ENCODE peak calls at places on chromosomes 2 and 18, in ten cellular contexts. O, X, Z, T, C, A, Q, S, V and D are unnamed samples.

GRCh38 chr2:95326433-95327140 is 29.4 kb downstream of the KCNIP3 start:
- DNase-seq in Q (no peak), C (no peak), S (no peak), X (no peak), O (no peak), T (no peak), V (no peak), Z (peak), A (no peak), D (no peak)

GRCh38 chr2:128716371-128716770 is 397.7 kb upstream of the HS6ST1 start:
- DNase-seq in V (no peak), C (no peak), Q (no peak), S (no peak), A (no peak), O (no peak), X (no peak), T (peak), Z (no peak), D (no peak)

GRCh38 chr18:48724939-48725338 is 186.1 kb downstream of the CTIF start:
- DNase-seq in V (no peak), X (no peak), A (no peak), S (no peak), O (no peak), T (no peak), C (no peak), Q (no peak), Z (no peak), D (no peak)

GRCh38 chr2:128754246-128754724 is 435.6 kb upstream of the HS6ST1 start:
- DNase-seq in A (no peak), X (peak), O (peak), C (no peak), T (peak), Z (no peak), S (peak), V (peak), Q (no peak), D (no peak)

GRCh38 chr2:241863021-241863954 is 4.6 kb upstream of the PDCD1 start:
- DNase-seq in C (no peak), V (peak), A (no peak), O (peak), Z (no peak), T (no peak), X (no peak), S (peak), Q (no peak), D (no peak)

GRCh38 chr2:127086800-127087737 is 19.9 kb downstream of the BIN1 start:
- DNase-seq in Z (peak), V (peak), S (peak), O (peak), C (peak), Q (peak), T (peak), X (peak), A (peak), D (peak)

GRCh38 chr2:70549962-70550361 is 3.7 kb downstream of the TGFA start:
- DNase-seq in C (no peak), V (no peak), O (no peak), T (no peak), Q (no peak), A (no peak), Z (no peak), S (no peak), X (no peak), D (no peak)

GRCh38 chr2:54944724-54945326 is 105.4 kb downstream of the RTN4 start:
- DNase-seq in X (no peak), V (no peak), S (no peak), O (no peak), A (no peak), T (no peak), Q (no peak), C (no peak), Z (no peak), D (no peak)

GRCh38 chr2:161570424-161571050 is 53.7 kb upstream of the SLC4A10 start:
- DNase-seq in Z (no peak), T (no peak), Q (no peak), X (no peak), V (no peak), O (no peak), S (no peak), C (peak), A (no peak), D (no peak)

GRCh38 chr2:156590313-156590712 is 154.1 kb downstream of the GPD2 start:
- DNase-seq in Z (no peak), O (no peak), A (no peak), S (no peak), V (no peak), X (no peak), C (no peak), T (no peak), Q (no peak), D (no peak)

GRCh38 chr2:45963816-45964215 is 312.3 kb downstream of the PRKCE start:
- DNase-seq in Z (no peak), S (no peak), X (no peak), A (no peak), Q (no peak), C (no peak), T (peak), O (no peak), V (no peak), D (no peak)

GRCh38 chr2:214069254-214069653 is 341.6 kb upstream of the VWC2L start:
- DNase-seq in O (no peak), Z (no peak), A (peak), C (no peak), T (no peak), V (peak), S (no peak), X (peak), Q (peak), D (peak)

GRCh38 chr2:70796247-70796646 is 5.8 kb upstream of the FIGLA start:
- DNase-seq in Z (no peak), X (no peak), A (no peak), S (no peak), V (no peak), T (no peak), Q (no peak), C (peak), O (no peak), D (no peak)

GRCh38 chr2:164061129-164061746 is 325.4 kb upstream of the FIGN start:
- DNase-seq in X (peak), Q (peak), V (peak), A (peak), C (peak), S (no peak), Z (no peak), T (no peak), O (no peak), D (peak)

GRCh38 chr18:9234528-9234927 is 97.9 kb downstream of the ANKRD12 start:
- DNase-seq in Q (no peak), C (no peak), T (no peak), O (no peak), X (no peak), V (no peak), S (no peak), Z (no peak), A (no peak), D (no peak)

GRCh38 chr2:72915076-72915906 is 2.0 kb upstream of the EMX1 start:
- DNase-seq in V (no peak), A (no peak), O (no peak), Z (no peak), X (no peak), Q (no peak), S (no peak), C (peak), T (no peak), D (no peak)

GRCh38 chr2:74876081-74876886 is 42.4 kb downstream of the HK2 start:
- DNase-seq in T (no peak), X (peak), Q (peak), O (no peak), A (peak), C (peak), Z (no peak), S (peak), V (peak), D (peak)

GRCh38 chr2:201482543-201482942 is 31.0 kb downstream of the STRADB start:
- DNase-seq in X (no peak), Z (no peak), T (no peak), C (no peak), S (no peak), A (no peak), V (no peak), Q (no peak), O (no peak), D (no peak)

GRCh38 chr2:215550331-215550730 is 114.5 kb upstream of the FN1 start:
- DNase-seq in V (no peak), C (no peak), Z (no peak), T (no peak), S (no peak), A (no peak), X (no peak), O (no peak), Q (no peak), D (no peak)

GRCh38 chr2:234241656-234242445 is 191.3 kb downstream of the SPP2 start:
- DNase-seq in Z (no peak), A (no peak), T (no peak), S (no peak), C (peak), O (no peak), V (peak), X (peak), Q (peak), D (peak)

GRCh38 chr2:169768262-169768995 is 30.2 kb upstream of the SSB start:
- DNase-seq in S (no peak), V (no peak), T (no peak), X (no peak), C (no peak), Z (peak), O (peak), Q (no peak), A (no peak), D (no peak)
- H3K4me3 ChIP-seq in S (peak), V (peak), T (peak), X (peak), C (no peak), Z (no peak), O (peak), Q (peak), A (peak), D (peak)

GRCh38 chr18:60069145-60069544 is 169.3 kb downstream of the PMAIP1 start:
- DNase-seq in Q (no peak), T (no peak), S (no peak), X (no peak), Z (no peak), A (no peak), O (no peak), C (no peak), V (no peak), D (no peak)
- TF ChIP-seq CTCF in Q (peak), T (no peak), S (no peak), X (peak), Z (no peak), A (no peak), O (no peak), C (peak), V (peak), D (no peak)

DNA sequence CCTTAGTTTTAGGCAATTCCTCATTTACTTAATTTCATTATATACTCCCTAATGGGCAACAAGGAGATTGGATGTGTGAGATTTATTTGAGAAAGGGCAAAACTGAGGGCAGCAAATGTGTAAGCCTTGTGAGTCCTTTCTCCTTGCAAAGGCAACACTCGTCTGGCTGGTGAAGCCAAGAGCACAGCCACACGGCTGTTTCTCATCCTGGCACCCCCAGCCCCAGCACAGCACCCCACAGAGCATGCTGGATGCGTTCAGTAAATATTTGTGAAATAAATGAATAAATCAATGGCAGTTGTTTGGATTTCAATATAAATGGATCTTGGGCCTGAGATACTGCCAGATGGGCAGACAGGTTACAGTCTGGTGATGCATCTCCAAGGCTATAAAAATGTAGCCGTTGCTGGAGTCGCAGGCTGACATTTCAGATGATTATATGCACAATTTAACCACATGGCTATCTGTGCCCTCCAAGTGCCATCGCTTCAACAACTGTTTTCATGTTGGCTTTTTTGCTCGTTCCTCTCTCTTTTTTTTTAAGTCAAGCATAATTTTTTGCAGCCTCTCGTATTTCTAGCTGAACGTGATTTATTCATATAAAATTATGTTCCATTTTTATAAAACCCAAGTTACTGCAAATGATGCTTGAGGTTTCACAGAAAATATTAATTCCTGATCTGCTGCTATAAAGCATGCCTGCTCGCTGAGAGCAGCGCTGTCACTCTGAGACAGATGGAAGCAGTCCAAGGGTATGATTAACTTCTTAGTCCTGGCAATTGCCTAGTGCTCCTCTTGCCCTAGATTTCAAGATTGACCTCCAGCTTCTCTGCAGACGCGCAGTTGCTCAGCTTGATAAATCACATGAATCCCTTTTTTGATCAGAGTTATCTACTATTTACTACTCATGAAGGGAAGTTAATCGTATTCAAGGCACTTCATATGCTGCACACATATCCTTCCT is 154.3 kb upstream of the REV1 start:
- DNase-seq in X (peak), V (peak), Z (no peak), T (no peak), A (no peak), Q (peak), S (no peak), O (no peak), C (no peak), D (peak)
- H3K4me3 ChIP-seq in X (no peak), V (no peak), Z (no peak), T (no peak), A (no peak), Q (no peak), S (no peak), O (no peak), C (no peak), D (no peak)

GRCh38 chr2:108974674-108975073 is 14.3 kb downstream of the EDAR start:
- DNase-seq in O (no peak), T (no peak), Z (no peak), X (no peak), C (no peak), S (no peak), Q (no peak), V (no peak), A (no peak), D (no peak)
- TF ChIP-seq CTCF in O (no peak), T (no peak), Z (no peak), X (no peak), C (no peak), S (no peak), Q (no peak), V (no peak), A (no peak), D (no peak)